ENCODE peak calls at places on chromosomes 6 and 20, in four cellular contexts. T, R, C and M are unnamed samples.

GRCh38 chr6:142313284-142313683 is 11.5 kb downstream of the ADGRG6 start:
- DNase-seq in T (no peak), R (peak), C (no peak), M (no peak)

GRCh38 chr20:24960302-24960801 is 11.3 kb downstream of the CST7 start:
- DNase-seq in T (no peak), R (no peak), C (no peak), M (no peak)

GRCh38 chr6:14365393-14365792 is 247.8 kb downstream of the CD83 start:
- DNase-seq in T (no peak), R (peak), C (no peak), M (no peak)

GRCh38 chr20:11214281-11214680 is 540.5 kb upstream of the JAG1 start:
- DNase-seq in T (no peak), R (no peak), C (no peak), M (no peak)

GRCh38 chr6:110514818-110515217 is 38.4 kb upstream of the SLC22A16 start:
- DNase-seq in T (no peak), R (no peak), C (no peak), M (no peak)

GRCh38 chr6:14444296-14444993 is 326.9 kb downstream of the CD83 start:
- DNase-seq in T (no peak), R (no peak), C (no peak), M (peak)

GRCh38 chr6:93407186-93407585 is 12.2 kb downstream of the EPHA7 start:
- DNase-seq in T (no peak), R (no peak), C (no peak), M (no peak)

GRCh38 chr6:97687916-97688315 is 404.9 kb upstream of the MMS22L start:
- DNase-seq in T (no peak), R (no peak), C (no peak), M (no peak)

DNA sequence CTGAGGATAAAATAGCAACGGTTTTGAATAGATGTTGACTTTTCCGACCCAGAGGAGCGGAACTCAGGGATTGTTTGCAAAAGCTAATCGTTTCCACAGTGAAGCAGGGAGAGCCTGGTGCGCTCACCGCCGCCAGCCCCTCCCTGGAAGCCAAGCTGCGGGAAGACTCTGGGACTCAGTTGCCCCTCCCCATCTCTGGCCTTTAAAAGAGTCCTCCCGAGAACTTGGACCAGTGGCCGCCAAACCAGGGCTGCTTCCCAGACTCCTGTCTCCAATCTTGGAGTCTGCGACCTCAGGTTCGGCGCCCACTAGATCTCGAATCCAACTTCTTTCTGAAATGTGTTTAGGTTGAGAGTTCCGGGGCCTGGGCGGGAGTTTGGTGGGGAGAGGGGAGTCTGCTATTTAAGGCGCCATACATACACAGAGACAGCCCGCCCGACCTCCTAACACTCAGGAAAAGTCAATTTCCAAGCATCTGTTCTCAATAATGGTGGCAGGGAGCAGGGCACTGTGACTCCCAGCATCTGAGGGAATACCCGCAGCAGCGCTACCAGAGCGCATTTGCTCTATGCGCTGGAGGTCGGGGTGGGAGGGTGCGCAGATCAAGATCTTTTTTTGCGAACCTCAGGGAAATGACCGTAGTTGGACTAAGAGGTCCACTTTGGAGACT is 812 bp upstream of the GRIK2 start:
- DNase-seq in T (no peak), R (no peak), C (no peak), M (no peak)
- TF ChIP-seq CHD1 in T (no peak), R (no peak), C (no peak), M (no peak)

GRCh38 chr6:160127270-160128124 is 5.9 kb downstream of the SLC22A1 start:
- DNase-seq in T (no peak), R (no peak), C (no peak), M (no peak)

GRCh38 chr6:160121981-160122380 is 366 bp downstream of the SLC22A1 start:
- DNase-seq in T (no peak), R (no peak), C (no peak), M (no peak)

GRCh38 chr6:160122744-160123143 is 1.1 kb downstream of the SLC22A1 start:
- DNase-seq in T (no peak), R (no peak), C (no peak), M (no peak)

GRCh38 chr6:160124007-160124406 is 2.4 kb downstream of the SLC22A1 start:
- DNase-seq in T (no peak), R (no peak), C (no peak), M (no peak)

GRCh38 chr6:160124605-160125004 is 3.0 kb downstream of the SLC22A1 start:
- DNase-seq in T (no peak), R (no peak), C (no peak), M (no peak)
- TF ChIP-seq CHD1 in T (no peak), R (no peak), C (no peak), M (no peak)

DNA sequence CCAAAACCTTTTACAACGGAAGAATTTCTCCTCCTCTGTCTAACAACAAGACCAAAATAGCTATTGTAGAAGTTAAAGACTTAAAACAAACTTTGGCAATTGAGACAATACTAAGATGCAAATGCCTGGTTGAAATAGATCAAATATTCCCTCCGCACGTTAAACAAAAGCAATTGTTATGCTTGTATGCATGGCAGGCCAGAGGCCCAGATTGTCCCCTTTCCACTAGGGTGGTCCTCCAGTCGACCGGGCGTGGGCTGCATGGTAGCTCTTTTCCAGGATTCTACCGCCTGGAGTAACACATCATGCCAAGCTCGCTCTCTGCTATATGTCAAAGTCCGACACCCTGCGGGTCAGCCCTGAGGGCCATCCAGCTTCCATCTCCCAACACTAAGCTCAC is 234.7 kb downstream of the RNGTT start:
- DNase-seq in T (no peak), R (no peak), C (peak), M (no peak)
- TF ChIP-seq CHD1 in T (no peak), R (no peak), C (no peak), M (no peak)

GRCh38 chr6:7219310-7219709 is 93.7 kb downstream of the SSR1 start:
- DNase-seq in T (no peak), R (peak), C (no peak), M (peak)
- TF ChIP-seq CHD1 in T (no peak), R (no peak), C (no peak), M (no peak)

GRCh38 chr6:152399409-152399808 is 237.8 kb downstream of the SYNE1 start:
- DNase-seq in T (no peak), R (peak), C (no peak), M (no peak)
- TF ChIP-seq CHD1 in T (no peak), R (no peak), C (no peak), M (no peak)

GRCh38 chr6:52571099-52571755 is 5.6 kb downstream of the TRAM2 start:
- DNase-seq in T (no peak), R (no peak), C (no peak), M (no peak)
- TF ChIP-seq CHD1 in T (no peak), R (no peak), C (no peak), M (no peak)

DNA sequence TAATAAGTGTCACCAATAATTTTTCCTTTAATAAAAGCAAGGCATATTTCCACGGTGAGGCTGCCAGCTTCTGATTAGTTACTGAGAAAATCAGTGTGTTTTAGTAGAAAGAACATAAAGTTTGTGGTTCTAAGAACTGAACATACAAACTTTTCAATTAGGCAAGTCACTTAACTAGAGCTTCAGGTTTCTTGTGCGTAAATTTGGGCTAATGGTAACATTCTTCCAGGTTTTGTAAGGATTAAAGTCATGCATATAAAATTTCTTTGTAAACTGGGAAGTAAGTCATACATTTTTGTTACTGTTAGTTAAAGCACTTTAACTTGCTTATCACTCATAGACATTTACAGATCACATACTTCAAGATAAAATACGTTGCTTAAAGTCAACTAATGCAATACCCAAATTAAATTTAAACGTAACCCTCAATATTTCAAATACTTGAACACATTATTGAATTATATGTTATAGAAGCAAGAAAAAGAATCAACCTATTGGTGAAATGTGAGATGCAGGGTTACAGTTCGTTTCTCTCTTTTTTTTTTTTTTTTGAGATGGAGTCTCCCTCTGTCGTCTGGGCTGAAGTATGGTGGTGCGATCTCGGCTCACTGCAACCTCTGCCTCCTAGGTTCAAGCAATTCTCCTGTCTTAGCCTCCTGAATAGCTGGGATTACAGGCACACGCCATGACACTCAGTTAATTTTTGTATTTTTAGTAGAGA is 327.3 kb upstream of the NOX3 start:
- DNase-seq in T (no peak), R (peak), C (no peak), M (no peak)
- TF ChIP-seq CHD1 in T (no peak), R (no peak), C (no peak), M (no peak)

DNA sequence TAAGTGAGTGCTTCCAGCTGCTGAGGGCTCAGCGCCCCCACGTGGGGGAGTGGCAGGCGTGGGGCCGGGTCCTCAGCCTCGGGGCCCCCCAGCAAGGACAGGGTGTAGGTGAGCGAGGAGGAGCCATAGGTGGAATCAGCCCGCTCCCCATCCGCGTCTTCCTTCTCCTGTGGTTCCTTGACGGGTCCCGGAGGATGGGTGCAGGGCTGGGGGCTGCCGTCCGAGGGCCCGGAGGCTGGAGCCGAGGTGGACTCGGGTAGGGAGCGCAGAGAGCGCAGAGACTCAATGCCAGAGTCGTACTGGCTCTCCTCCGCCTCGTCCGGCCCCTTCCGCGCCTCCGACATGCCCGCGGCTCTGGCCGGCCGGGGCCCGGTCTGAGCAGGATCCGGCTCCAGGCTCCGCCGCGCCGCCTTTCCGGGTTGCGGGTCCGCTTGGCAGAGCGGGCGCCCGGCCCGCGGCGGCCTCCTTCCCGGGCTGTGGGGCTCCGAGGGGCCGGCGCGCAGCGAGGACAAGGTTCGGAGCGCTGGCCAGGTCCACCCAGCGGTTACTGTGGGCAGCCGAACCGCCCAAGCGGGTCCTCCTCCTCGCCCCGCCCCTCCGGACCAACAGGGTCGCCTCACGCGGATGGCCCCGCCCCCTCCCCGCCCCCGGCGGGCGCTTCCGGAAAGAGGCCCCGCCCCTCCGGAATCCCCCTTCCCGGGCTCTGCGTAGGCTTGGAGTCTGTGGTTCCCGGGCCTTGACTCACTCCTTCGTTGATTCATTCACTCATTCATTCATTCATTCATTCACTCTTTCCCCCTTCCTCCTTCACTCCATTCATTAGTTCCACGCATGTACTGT is at the start of gene NFKBIE:
- DNase-seq in T (no peak), R (peak), C (no peak), M (peak)
- TF ChIP-seq CHD1 in T (peak), R (peak), C (no peak), M (peak)

GRCh38 chr6:38391206-38391908 is 248.4 kb downstream of the BTBD9 start:
- DNase-seq in T (no peak), R (peak), C (no peak), M (no peak)
- TF ChIP-seq CHD1 in T (no peak), R (no peak), C (no peak), M (no peak)

GRCh38 chr20:63098195-63098810 is 91.5 kb upstream of the BHLHE23 start:
- DNase-seq in T (no peak), R (no peak), C (no peak), M (no peak)
- TF ChIP-seq CHD1 in T (no peak), R (no peak), C (no peak), M (no peak)